ENCODE peak calls at places on chromosome 11, in four cellular contexts. L is HepG2, K is WTC11, X is K562. W is an unnamed sample.

GRCh38 chr11:12137938-12138731 is 27.7 kb downstream of the MICAL2 start:
- DNase-seq in L (no peak), K (no peak), X (no peak), W (no peak)

GRCh38 chr11:16788141-16789060 is 50.0 kb downstream of the C11orf58 start:
- DNase-seq in K (peak; percentile 83), X (peak; percentile 80), L (peak; percentile 49), W (peak; percentile 85)

GRCh38 chr11:119144825-119145476 is 3.9 kb upstream of the ABCG4 start:
- DNase-seq in K (peak; percentile 84), X (peak; percentile 95), L (peak; percentile 77), W (peak; percentile 87)

GRCh38 chr11:133819916-133820315 is 25.4 kb downstream of the SPATA19 start:
- DNase-seq in X (no peak), L (no peak), K (no peak), W (no peak)

GRCh38 chr11:12377824-12378593 is 638 bp downstream of the PARVA start:
- DNase-seq in L (peak; percentile 62), K (peak; percentile 82), X (peak; percentile 9), W (peak; percentile 72)

GRCh38 chr11:30453705-30454104 is 130.8 kb downstream of the ARL14EP start:
- DNase-seq in X (no peak), L (no peak), K (peak; percentile 18), W (no peak)

GRCh38 chr11:69691449-69691848 is 12.4 kb downstream of the FGF19 start:
- DNase-seq in X (no peak), K (no peak), L (no peak), W (no peak)

GRCh38 chr11:39541945-39542351 is 1917.5 kb downstream of the LRRC4C start:
- DNase-seq in L (no peak), X (no peak), K (no peak), W (no peak)

GRCh38 chr11:2791521-2792375 is 92.0 kb upstream of the KCNQ1OT1 start:
- DNase-seq in K (peak; percentile 40), L (no peak), X (no peak), W (no peak)

GRCh38 chr11:19728436-19728835 is 15.8 kb downstream of the NAV2 start:
- DNase-seq in L (no peak), X (no peak), K (no peak), W (no peak)

GRCh38 chr11:72856065-72856464 is 41.9 kb downstream of the ATG16L2 start:
- DNase-seq in K (no peak), X (no peak), L (no peak), W (no peak)

GRCh38 chr11:65899356-65900124 is 648 bp downstream of the FOSL1 start:
- DNase-seq in K (peak; percentile 49), X (peak; percentile 83), L (peak; percentile 58), W (no peak)

GRCh38 chr11:80414766-80415165 is 973.9 kb upstream of the TENM4 start:
- DNase-seq in K (no peak), X (no peak), L (no peak), W (no peak)

GRCh38 chr11:17601206-17602075 is 54.4 kb downstream of the OTOG start:
- DNase-seq in K (no peak), X (peak; percentile 45), L (no peak), W (no peak)

GRCh38 chr11:35321111-35321510 is 98.2 kb downstream of the SLC1A2 start:
- DNase-seq in X (no peak), L (no peak), K (no peak), W (no peak)

GRCh38 chr11:46238078-46238966 is 39.1 kb upstream of the CREB3L1 start:
- DNase-seq in L (no peak), K (peak; percentile 67), X (peak; percentile 78), W (peak; percentile 63)
- TF ChIP-seq ELF4 in L (no peak), K (no peak), X (no peak), W (no peak)

GRCh38 chr11:9738126-9738525 is 74.2 kb downstream of the SWAP70 start:
- DNase-seq in K (no peak), L (no peak), X (no peak), W (no peak)
- TF ChIP-seq ELF4 in K (no peak), L (no peak), X (no peak), W (no peak)

GRCh38 chr11:132448334-132448995 is 1078.0 kb downstream of the NTM start:
- DNase-seq in X (no peak), L (no peak), K (no peak), W (no peak)
- TF ChIP-seq ELF4 in X (no peak), L (no peak), K (no peak), W (no peak)

DNA sequence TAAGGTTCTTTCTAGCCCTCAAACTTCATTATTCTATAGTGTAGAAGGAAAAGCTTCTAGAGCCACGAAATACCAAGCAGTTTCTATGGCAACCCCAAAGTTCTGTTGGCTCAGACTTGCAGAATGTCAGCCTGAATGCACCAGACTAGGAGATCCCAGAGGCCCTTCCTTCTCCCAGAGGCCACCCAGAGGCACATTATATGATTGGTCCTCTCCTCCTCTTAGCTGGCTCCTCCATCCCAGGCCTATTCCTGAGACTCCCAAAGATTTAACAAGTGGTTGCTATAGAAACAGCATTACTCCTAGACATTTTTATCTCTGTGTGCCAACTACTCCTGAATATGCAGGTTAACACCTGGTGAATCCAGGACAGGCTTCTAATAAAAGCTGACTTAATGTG is 69.2 kb upstream of the CCDC90B start:
- DNase-seq in K (no peak), X (no peak), L (no peak), W (no peak)
- TF ChIP-seq ELF4 in K (no peak), X (no peak), L (no peak), W (no peak)

GRCh38 chr11:3802016-3802790 is 4.8 kb upstream of the NUP98 start:
- DNase-seq in K (no peak), L (no peak), X (no peak), W (no peak)
- TF ChIP-seq ELF4 in K (no peak), L (no peak), X (no peak), W (no peak)

GRCh38 chr11:126624491-126624890 is 269.0 kb downstream of the ST3GAL4 start:
- DNase-seq in L (no peak), X (no peak), K (no peak), W (no peak)

GRCh38 chr11:126628450-126628789 is 272.9 kb downstream of the ST3GAL4 start:
- DNase-seq in L (no peak), K (no peak), X (no peak), W (no peak)

GRCh38 chr11:126630488-126630887 is 275.0 kb downstream of the ST3GAL4 start:
- DNase-seq in L (no peak), K (no peak), X (no peak), W (no peak)

GRCh38 chr11:126628790-126629621 is 273.5 kb downstream of the ST3GAL4 start:
- DNase-seq in L (no peak), K (no peak), X (no peak), W (no peak)

DNA sequence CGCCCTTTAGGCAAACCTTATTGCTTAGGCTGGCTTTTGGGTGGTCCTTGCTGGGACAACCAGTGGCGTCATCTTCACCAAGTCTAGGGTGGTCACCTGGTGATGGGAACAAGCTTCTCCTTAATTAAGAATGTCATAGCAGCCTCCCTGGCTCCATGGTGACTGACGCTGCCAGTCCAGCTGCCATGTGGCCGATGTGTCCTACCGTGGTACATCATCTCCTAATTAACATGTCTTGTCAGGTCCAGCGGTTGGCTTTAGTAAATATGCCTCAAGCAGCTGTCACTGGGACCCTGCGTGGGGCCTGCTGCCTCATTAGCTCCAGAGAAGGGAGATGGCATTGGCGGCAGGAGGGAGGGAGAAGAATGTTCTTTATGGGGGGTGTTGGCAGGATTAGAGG is 271.9 kb downstream of the ST3GAL4 start:
- DNase-seq in K (no peak), L (no peak), X (no peak), W (no peak)
- TF ChIP-seq ELF4 in K (no peak), L (no peak), X (no peak), W (no peak)

GRCh38 chr11:43686207-43686606 is 5.7 kb downstream of the HSD17B12 start:
- DNase-seq in X (no peak), L (no peak), K (no peak), W (no peak)

GRCh38 chr11:43681543-43681942 is 1.0 kb downstream of the HSD17B12 start:
- DNase-seq in X (no peak), K (no peak), L (peak; percentile 27), W (peak; percentile 13)

GRCh38 chr11:43687120-43687791 is 6.7 kb downstream of the HSD17B12 start:
- DNase-seq in X (no peak), K (no peak), L (no peak), W (no peak)

GRCh38 chr11:43689167-43689566 is 8.6 kb downstream of the HSD17B12 start:
- DNase-seq in X (peak; percentile 18), L (no peak), K (no peak), W (no peak)

GRCh38 chr11:43685483-43685882 is 4.9 kb downstream of the HSD17B12 start:
- DNase-seq in K (no peak), L (no peak), X (no peak), W (no peak)
- TF ChIP-seq ELF4 in K (no peak), L (no peak), X (no peak), W (no peak)

GRCh38 chr11:58003036-58003435 is 20.6 kb upstream of the OR9Q1 start:
- DNase-seq in L (no peak), X (no peak), K (no peak), W (no peak)

GRCh38 chr11:58004664-58005063 is 19.0 kb upstream of the OR9Q1 start:
- DNase-seq in K (no peak), L (no peak), X (no peak), W (no peak)

GRCh38 chr11:58011771-58012170 is 11.9 kb upstream of the OR9Q1 start:
- DNase-seq in L (peak; percentile 23), K (no peak), X (no peak), W (no peak)

GRCh38 chr11:58003591-58003990 is 20.1 kb upstream of the OR9Q1 start:
- DNase-seq in X (no peak), K (no peak), L (no peak), W (no peak)

DNA sequence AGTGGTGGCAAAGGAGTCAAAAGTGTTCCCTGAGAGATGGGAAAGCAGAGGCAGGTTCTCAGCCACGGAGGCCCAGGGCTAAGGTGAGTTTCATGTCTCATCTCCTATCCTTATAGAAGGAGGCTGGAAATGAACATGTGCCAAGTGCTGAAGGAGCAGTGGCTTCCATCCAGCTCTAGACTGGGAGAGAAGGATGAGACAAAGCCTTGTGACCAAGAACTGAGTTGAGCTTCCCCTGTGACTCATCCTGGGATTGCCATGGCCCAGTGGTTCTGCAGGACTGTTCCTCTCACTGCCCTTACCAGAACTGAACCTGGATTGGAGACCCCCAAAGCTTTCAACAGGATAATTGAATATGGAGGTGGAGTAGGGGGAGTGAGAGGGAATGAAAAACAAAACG is 16.7 kb upstream of the OR9Q1 start:
- DNase-seq in L (no peak), K (no peak), X (no peak), W (no peak)
- TF ChIP-seq ELF4 in L (no peak), K (no peak), X (no peak), W (no peak)